ENCODE peak calls at places on chromosomes 3 and 15, in nine cellular contexts. S is activated CD4-positive, alpha-beta memory T cell treated with anti-CD3 and anti-CD28 coated beads for 36 hours; I is pancreas; K is hepatocyte; T is T-cell; D is activated CD8-positive, alpha-beta memory T cell treated with anti-CD3 and anti-CD28 coated beads, Interleukin-2, amount 50 U/mL, for 48 hours; E is astrocyte of the spinal cord; V is GM10248; N is HCT116. X is an unnamed sample.

GRCh38 chr3:177300039-177300833 is 103.0 kb upstream of the TBL1XR1 start:
- DNase-seq in N (no peak), D (no peak), I (no peak), E (peak; percentile 26), T (no peak), S (no peak), K (peak; percentile 81), V (no peak), X (peak; percentile 11)

GRCh38 chr3:135218304-135218703 is 423.2 kb downstream of the EPHB1 start:
- DNase-seq in V (no peak), E (no peak), T (no peak), N (no peak), D (no peak), S (no peak), K (no peak), I (no peak), X (no peak)

GRCh38 chr3:50192689-50193141 is 1.3 kb downstream of the GNAT1 start:
- DNase-seq in I (peak; percentile 92), S (peak; percentile 89), T (peak; percentile 70), V (peak; percentile 85), K (peak; percentile 72), N (peak; percentile 43), D (peak; percentile 96), E (peak; percentile 44), X (peak; percentile 51)

GRCh38 chr3:128845695-128846491 is 33.5 kb upstream of the ACAD9 start:
- DNase-seq in D (peak; percentile 91), T (peak; percentile 71), K (peak; percentile 79), S (peak; percentile 92), I (peak; percentile 85), V (peak; percentile 92), E (peak; percentile 60), N (peak; percentile 37), X (peak; percentile 86)

GRCh38 chr3:129310111-129310601 is 31.5 kb downstream of the HMCES start:
- DNase-seq in E (no peak), S (no peak), D (no peak), N (no peak), T (no peak), K (peak; percentile 69), V (peak; percentile 55), I (no peak), X (no peak)

GRCh38 chr3:117756580-117756979 is 1047.0 kb downstream of the TUSC7 start:
- DNase-seq in K (no peak), D (no peak), S (no peak), T (no peak), I (no peak), N (no peak), V (no peak), E (no peak), X (no peak)

GRCh38 chr3:141087071-141087824 is 36.1 kb downstream of the SPSB4 start:
- DNase-seq in E (no peak), N (no peak), K (no peak), I (no peak), S (no peak), V (no peak), D (no peak), T (no peak), X (peak; percentile 20)

GRCh38 chr3:84567796-84568195 is 391.0 kb upstream of the CADM2 start:
- DNase-seq in E (no peak), V (no peak), K (no peak), S (no peak), I (no peak), N (no peak), D (no peak), T (no peak), X (no peak)

GRCh38 chr3:152291649-152292066 is 22.9 kb downstream of the MBNL1 start:
- DNase-seq in V (no peak), S (no peak), T (no peak), K (no peak), D (no peak), I (no peak), E (no peak), N (no peak), X (peak; percentile 55)

GRCh38 chr3:155745795-155746550 is 1.1 kb upstream of the PLCH1 start:
- DNase-seq in N (peak; percentile 45), V (no peak), I (peak; percentile 56), K (peak; percentile 35), E (peak; percentile 48), S (peak; percentile 21), T (no peak), D (no peak), X (peak; percentile 55)

GRCh38 chr3:122520861-122521260 is 6.1 kb upstream of the KPNA1 start:
- DNase-seq in K (no peak), N (no peak), I (no peak), T (no peak), V (no peak), S (no peak), E (no peak), D (no peak), X (no peak)

GRCh38 chr3:159237221-159237620 is 435.4 kb downstream of the MFSD1 start:
- DNase-seq in N (no peak), E (peak; percentile 71), I (no peak), K (no peak), D (no peak), V (no peak), T (no peak), S (no peak), X (no peak)

GRCh38 chr15:80606571-80606970 is 88.5 kb upstream of the ABHD17C start:
- DNase-seq in V (no peak), E (no peak), D (no peak), T (no peak), K (no peak), I (no peak), S (no peak), N (no peak), X (no peak)

GRCh38 chr3:54988302-54989022 is 60.6 kb upstream of the LRTM1 start:
- DNase-seq in T (no peak), N (no peak), V (no peak), S (no peak), K (peak; percentile 82), D (no peak), E (peak; percentile 85), I (no peak), X (peak; percentile 17)

GRCh38 chr3:65619391-65620298 is 419.1 kb downstream of the MAGI1 start:
- DNase-seq in D (no peak), K (no peak), S (no peak), I (no peak), T (no peak), V (no peak), N (no peak), E (peak; percentile 50), X (peak; percentile 12)

GRCh38 chr3:32334675-32335074 is 57.0 kb upstream of the CMTM7 start:
- DNase-seq in I (no peak), V (peak; percentile 52), E (no peak), D (peak; percentile 59), S (peak; percentile 80), T (peak; percentile 61), K (no peak), N (no peak), X (peak; percentile 17)

GRCh38 chr3:188064831-188065493 is 89.0 kb upstream of the LPP start:
- DNase-seq in D (no peak), T (no peak), I (no peak), S (no peak), E (peak; percentile 22), K (no peak), N (no peak), V (no peak), X (no peak)

GRCh38 chr3:159825216-159825854 is 163.3 kb upstream of the IL12A start:
- DNase-seq in K (no peak), D (no peak), T (no peak), I (no peak), E (no peak), N (no peak), V (no peak), S (no peak), X (peak; percentile 34)

GRCh38 chr3:100047455-100048141 is 66.7 kb downstream of the FILIP1L start:
- DNase-seq in K (peak; percentile 54), S (no peak), N (peak; percentile 32), I (no peak), V (peak; percentile 42), E (peak; percentile 92), D (no peak), T (no peak), X (peak; percentile 84)

GRCh38 chr3:119376758-119377157 is 82.6 kb downstream of the ARHGAP31 start:
- DNase-seq in S (no peak), E (no peak), N (no peak), D (no peak), I (no peak), V (no peak), K (no peak), T (no peak), X (no peak)

GRCh38 chr3:52188586-52189404 is 9.2 kb upstream of the ALAS1 start:
- DNase-seq in T (no peak), K (peak; percentile 77), D (no peak), V (no peak), N (no peak), S (no peak), E (no peak), I (no peak), X (no peak)

GRCh38 chr3:129461461-129462146 is 21.6 kb downstream of the IFT122 start:
- DNase-seq in K (no peak), T (no peak), V (no peak), S (no peak), E (no peak), N (no peak), I (no peak), D (no peak), X (peak; percentile 41)

GRCh38 chr3:133862161-133862560 is 33.5 kb downstream of the RAB6B start:
- DNase-seq in E (no peak), D (no peak), K (no peak), T (no peak), I (no peak), V (no peak), N (no peak), S (no peak), X (no peak)

GRCh38 chr3:174325834-174326705 is 533.1 kb upstream of the NAALADL2 start:
- DNase-seq in V (no peak), K (no peak), E (peak; percentile 74), D (no peak), T (no peak), N (no peak), S (no peak), I (no peak), X (no peak)

GRCh38 chr3:102570551-102570950 is 135.7 kb downstream of the ZPLD1 start:
- DNase-seq in S (no peak), K (no peak), I (no peak), D (no peak), T (no peak), V (no peak), E (no peak), N (no peak), X (no peak)

GRCh38 chr3:195159819-195160175 is 111.2 kb downstream of the XXYLT1 start:
- DNase-seq in D (no peak), S (no peak), T (no peak), V (no peak), N (no peak), I (no peak), K (no peak), E (no peak), X (no peak)